ENCODE peak calls at places on chromosomes 16 and 17, in ten cellular contexts. P is GM10248; M is endothelial cell; F is left cardiac atrium; X is NCI-H2081; R is CD4-positive, alpha-beta memory T cell; E is activated T-helper 1 cell treated with anti-CD3 and anti-CD28 coated beads, Interleukin-2, amount 50 U/mL, for 16 hours; Z is activated CD4-positive, alpha-beta memory T cell treated with anti-CD3 and anti-CD28 coated beads for 36 hours; L is GM12878; T is ELR. D is an unnamed sample.

GRCh38 chr17:69874220-69874670 is 200.8 kb upstream of the KCNJ16 start:
- DNase-seq in P (no peak), M (no peak), F (no peak), X (no peak), R (no peak), E (no peak), Z (no peak), L (no peak), T (peak), D (no peak)

GRCh38 chr16:89720520-89720858 is 209 bp downstream of the VPS9D1 start:
- DNase-seq in P (no peak), M (peak), F (peak), X (no peak), R (peak), E (no peak), Z (peak), L (no peak), T (peak), D (no peak)

GRCh38 chr17:79041041-79041570 is 17.1 kb downstream of the C1QTNF1 start:
- DNase-seq in P (no peak), M (no peak), F (no peak), X (no peak), R (no peak), E (no peak), Z (no peak), L (no peak), T (no peak), D (no peak)

GRCh38 chr16:7014756-7015155 is 317.9 kb upstream of the RBFOX1 start:
- DNase-seq in P (no peak), M (no peak), F (no peak), X (no peak), R (no peak), E (no peak), Z (no peak), L (no peak), T (no peak), D (no peak)

GRCh38 chr17:29526322-29526721 is 40.5 kb downstream of the ABHD15 start:
- DNase-seq in P (no peak), M (no peak), F (no peak), X (no peak), R (no peak), E (no peak), Z (no peak), L (no peak), T (peak), D (no peak)

GRCh38 chr16:48279199-48279598 is 31.9 kb upstream of the ABCC11 start:
- DNase-seq in P (no peak), M (peak), F (no peak), X (no peak), R (no peak), E (no peak), Z (no peak), L (no peak), T (no peak), D (no peak)

GRCh38 chr17:8846768-8847211 is 20.7 kb downstream of the PIK3R6 start:
- DNase-seq in P (no peak), M (no peak), F (no peak), X (no peak), R (no peak), E (no peak), Z (no peak), L (no peak), T (peak), D (no peak)

GRCh38 chr17:7218166-7218565 is 1.5 kb downstream of the DLG4 start:
- DNase-seq in P (no peak), M (no peak), F (peak), X (no peak), R (peak), E (no peak), Z (no peak), L (no peak), T (peak), D (no peak)

GRCh38 chr17:81095608-81095888 is 60.6 kb downstream of the BAIAP2 start:
- DNase-seq in P (no peak), M (no peak), F (no peak), X (no peak), R (no peak), E (no peak), Z (no peak), L (no peak), T (peak), D (no peak)

GRCh38 chr17:39740357-39741111 is 2.8 kb downstream of the GRB7 start:
- DNase-seq in P (no peak), M (no peak), F (no peak), X (peak), R (no peak), E (no peak), Z (no peak), L (no peak), T (peak), D (no peak)

GRCh38 chr16:77784441-77785356 is 3.7 kb upstream of the VAT1L start:
- DNase-seq in P (no peak), M (no peak), F (no peak), X (no peak), R (no peak), E (no peak), Z (no peak), L (no peak), T (peak), D (no peak)

GRCh38 chr17:40109471-40109824 is 9.1 kb upstream of the NR1D1 start:
- DNase-seq in P (no peak), M (no peak), F (no peak), X (no peak), R (no peak), E (no peak), Z (peak), L (no peak), T (no peak), D (no peak)

GRCh38 chr16:55279598-55279997 is 44.4 kb upstream of the IRX6 start:
- DNase-seq in P (no peak), M (no peak), F (no peak), X (no peak), R (no peak), E (no peak), Z (no peak), L (no peak), T (no peak), D (no peak)

GRCh38 chr16:89507834-89508590 is at the start of gene SPG7:
- DNase-seq in P (peak), M (peak), F (peak), X (peak), R (peak), E (peak), Z (peak), L (peak), T (peak), D (peak)

GRCh38 chr17:77125432-77125901 is 15.3 kb upstream of the SEC14L1 start:
- DNase-seq in P (no peak), M (no peak), F (no peak), X (no peak), R (no peak), E (no peak), Z (no peak), L (no peak), T (peak), D (no peak)

GRCh38 chr16:70341600-70341999 is 5.1 kb upstream of the DDX19A start:
- DNase-seq in P (no peak), M (no peak), F (no peak), X (no peak), R (no peak), E (no peak), Z (no peak), L (no peak), T (no peak), D (no peak)

GRCh38 chr16:57648125-57648524 is 19.7 kb downstream of the ADGRG1 start:
- DNase-seq in P (no peak), M (no peak), F (no peak), X (no peak), R (peak), E (no peak), Z (no peak), L (peak), T (no peak), D (no peak)

GRCh38 chr17:59440757-59441458 is 109.5 kb downstream of the YPEL2 start:
- DNase-seq in P (peak), M (peak), F (peak), X (peak), R (peak), E (peak), Z (peak), L (peak), T (peak), D (peak)

GRCh38 chr16:68444058-68444657 is 4.2 kb downstream of the SMPD3 start:
- DNase-seq in P (no peak), M (peak), F (peak), X (no peak), R (no peak), E (no peak), Z (peak), L (no peak), T (peak), D (no peak)

GRCh38 chr16:84045818-84046470 is 3.3 kb upstream of the SLC38A8 start:
- DNase-seq in P (no peak), M (no peak), F (no peak), X (no peak), R (no peak), E (no peak), Z (no peak), L (no peak), T (no peak), D (no peak)

GRCh38 chr16:85167589-85168537 is 55.6 kb upstream of the CIBAR2 start:
- DNase-seq in P (no peak), M (no peak), F (no peak), X (no peak), R (no peak), E (no peak), Z (no peak), L (no peak), T (no peak), D (no peak)

GRCh38 chr17:71118039-71118438 is 948.7 kb downstream of the KCNJ2 start:
- DNase-seq in P (no peak), M (peak), F (no peak), X (peak), R (no peak), E (no peak), Z (no peak), L (no peak), T (peak), D (no peak)

GRCh38 chr16:11181889-11182279 is 74.1 kb downstream of the SOCS1 start:
- DNase-seq in P (no peak), M (no peak), F (no peak), X (no peak), R (no peak), E (no peak), Z (peak), L (peak), T (peak), D (peak)

GRCh38 chr16:55701442-55702319 is 45.9 kb downstream of the SLC6A2 start:
- DNase-seq in P (peak), M (peak), F (peak), X (peak), R (no peak), E (no peak), Z (peak), L (no peak), T (peak), D (no peak)

GRCh38 chr17:76207670-76208069 is 32.6 kb downstream of the RNF157 start:
- DNase-seq in P (no peak), M (no peak), F (no peak), X (no peak), R (no peak), E (no peak), Z (no peak), L (no peak), T (no peak), D (no peak)